ENCODE peak calls at places on chromosome 12, in nine cellular contexts. I, M, U, S, B, O, T, C and L are unnamed samples.

GRCh38 chr12:118061876-118062791 is 1.2 kb upstream of the WSB2 start:
- DNase-seq in I (peak; percentile 64), S (peak; percentile 58), M (peak; percentile 80), T (peak; percentile 49), U (peak; percentile 61), O (peak; percentile 75), C (peak; percentile 54), B (peak; percentile 35), L (peak; percentile 93)

GRCh38 chr12:93722757-93723567 is 45.8 kb downstream of the CRADD start:
- DNase-seq in O (peak; percentile 79), S (no peak), B (no peak), C (peak; percentile 22), I (peak; percentile 93), T (no peak), M (no peak), U (no peak), L (no peak)

GRCh38 chr12:109638735-109639134 is 65.1 kb downstream of the MVK start:
- DNase-seq in C (no peak), U (no peak), M (no peak), S (no peak), I (no peak), O (no peak), T (no peak), B (no peak), L (no peak)

GRCh38 chr12:52924764-52925716 is 20.2 kb upstream of the KRT8 start:
- DNase-seq in M (peak; percentile 26), O (peak; percentile 86), B (no peak), I (peak; percentile 94), S (peak; percentile 93), C (peak; percentile 99), U (peak; percentile 12), T (peak; percentile 91), L (peak; percentile 92)

GRCh38 chr12:64665506-64665905 is 55.2 kb downstream of the RASSF3 start:
- DNase-seq in M (peak; percentile 61), I (no peak), T (peak; percentile 68), U (no peak), S (no peak), B (no peak), C (peak; percentile 18), O (no peak), L (no peak)

GRCh38 chr12:57214398-57214781 is 2.2 kb upstream of the NXPH4 start:
- DNase-seq in O (peak; percentile 75), U (peak; percentile 54), S (peak; percentile 50), I (no peak), T (peak; percentile 49), M (peak; percentile 91), C (no peak), B (peak; percentile 65), L (no peak)

GRCh38 chr12:52003591-52003990 is 3.2 kb upstream of the TAMALIN start:
- DNase-seq in I (no peak), T (no peak), U (no peak), B (no peak), O (no peak), C (no peak), S (no peak), M (no peak), L (no peak)

GRCh38 chr12:29282452-29282851 is 98.5 kb downstream of the ERGIC2 start:
- DNase-seq in M (no peak), O (no peak), C (peak; percentile 41), I (no peak), T (peak; percentile 58), U (no peak), B (no peak), S (no peak), L (no peak)

GRCh38 chr12:14853966-14854365 is 10.6 kb upstream of the ART4 start:
- DNase-seq in C (no peak), T (no peak), S (no peak), M (no peak), I (no peak), B (no peak), O (peak; percentile 36), U (no peak), L (no peak)

GRCh38 chr12:49364989-49365388 is 2.3 kb upstream of the SPATS2 start:
- DNase-seq in T (peak; percentile 72), S (peak; percentile 90), U (peak; percentile 88), M (no peak), I (no peak), C (peak; percentile 82), B (no peak), O (peak; percentile 86), L (peak; percentile 91)

GRCh38 chr12:112347521-112347920 is 34.7 kb downstream of the HECTD4 start:
- DNase-seq in I (no peak), B (no peak), C (peak; percentile 93), U (peak; percentile 90), M (no peak), T (no peak), O (peak; percentile 79), S (peak; percentile 99), L (peak; percentile 48)

GRCh38 chr12:112842441-112842840 is 50.9 kb downstream of the RPH3A start:
- DNase-seq in O (no peak), T (no peak), C (no peak), I (no peak), M (no peak), B (no peak), U (no peak), S (no peak), L (no peak)

GRCh38 chr12:93242154-93242958 is 135.4 kb upstream of the NUDT4 start:
- DNase-seq in B (no peak), T (no peak), U (peak; percentile 61), I (no peak), O (no peak), M (no peak), C (no peak), S (no peak), L (no peak)

GRCh38 chr12:116520801-116521471 is 38.2 kb upstream of the MAP1LC3B2 start:
- DNase-seq in S (peak; percentile 33), C (peak; percentile 84), U (peak; percentile 28), M (no peak), B (no peak), I (no peak), O (peak; percentile 89), T (peak; percentile 29), L (no peak)

DNA sequence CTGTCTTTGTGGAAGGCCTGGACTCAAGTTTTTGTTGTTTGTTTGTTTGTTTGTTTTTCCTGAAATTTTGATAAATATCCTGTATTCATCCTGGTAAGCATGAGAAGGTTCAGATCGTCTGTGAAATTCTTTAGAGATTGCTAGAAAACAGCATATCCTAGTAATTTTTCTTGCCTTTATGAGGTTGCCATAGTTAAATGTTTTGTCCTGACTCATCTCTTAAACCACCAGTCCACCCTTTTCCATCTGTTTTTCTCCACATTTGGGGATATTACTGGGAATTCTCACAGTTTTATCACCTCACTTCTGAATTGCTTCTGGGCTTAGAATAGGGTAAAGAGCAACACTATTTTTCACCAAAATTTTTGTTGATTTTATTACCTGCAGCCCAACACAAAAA is 248.3 kb downstream of the FBXL14 start:
- DNase-seq in C (peak; percentile 40), T (no peak), M (no peak), B (no peak), O (peak; percentile 66), I (no peak), S (peak; percentile 62), U (peak; percentile 41), L (peak; percentile 78)
- H3K9me3 ChIP-seq in C (no peaks in the 10 kb centered on the region), T (no peaks in the 10 kb centered on the region), M (no peaks in the 10 kb centered on the region), B (no peaks in the 10 kb centered on the region), O (no peaks in the 10 kb centered on the region), I (no peaks in the 10 kb centered on the region), S (no peaks in the 10 kb centered on the region), U (no peaks in the 10 kb centered on the region), L (no peaks in the 10 kb centered on the region)

DNA sequence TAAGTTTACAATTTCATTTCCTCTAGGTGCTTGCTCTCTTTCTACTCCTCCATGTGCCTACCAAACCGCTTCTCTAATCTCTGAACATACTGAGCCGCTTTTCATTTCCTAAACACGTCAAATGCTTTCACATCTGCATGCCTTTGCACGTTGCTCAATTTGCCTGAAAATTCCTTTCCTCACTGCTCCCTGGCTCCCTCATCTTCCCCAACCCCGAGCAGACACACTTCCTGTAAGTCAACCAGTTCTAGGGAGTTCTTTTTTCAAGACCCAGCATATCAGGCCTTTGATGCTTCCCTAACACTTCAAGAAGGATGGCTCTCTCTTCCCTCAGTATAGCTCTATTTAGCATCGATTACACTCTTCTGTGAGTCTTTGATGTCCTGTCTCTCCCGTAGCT is 50.3 kb downstream of the LMO3 start:
- DNase-seq in B (no peak), M (peak; percentile 56), C (no peak), O (peak; percentile 46), I (no peak), T (no peak), U (peak; percentile 68), S (peak; percentile 87), L (no peak)
- H3K27me3 ChIP-seq in B (no peaks in the 10 kb centered on the region), M (no peaks in the 10 kb centered on the region), C (no peaks in the 10 kb centered on the region), O (no peaks in the 10 kb centered on the region), I (no peaks in the 10 kb centered on the region), T (no peaks in the 10 kb centered on the region), U (no peaks in the 10 kb centered on the region), S (no peaks in the 10 kb centered on the region), L (no peaks in the 10 kb centered on the region)

GRCh38 chr12:95990136-95990535 is 6.0 kb downstream of the HAL start:
- DNase-seq in M (no peak), C (no peak), I (no peak), B (no peak), U (no peak), O (no peak), S (no peak), T (no peak), L (no peak)

GRCh38 chr12:95988506-95989275 is 7.5 kb downstream of the HAL start:
- DNase-seq in M (no peak), U (no peak), T (no peak), O (no peak), S (no peak), B (no peak), I (no peak), C (no peak), L (no peak)

GRCh38 chr12:95984685-95985084 is 11.5 kb downstream of the HAL start:
- DNase-seq in I (peak; percentile 37), M (no peak), C (no peak), S (no peak), O (no peak), U (no peak), B (no peak), T (no peak), L (no peak)

GRCh38 chr12:95989504-95990123 is 6.5 kb downstream of the HAL start:
- DNase-seq in M (no peak), O (no peak), T (no peak), U (no peak), B (no peak), I (no peak), C (no peak), S (no peak), L (no peak)

GRCh38 chr12:95986635-95987535 is 9.3 kb downstream of the HAL start:
- DNase-seq in T (no peak), S (no peak), C (no peak), M (peak; percentile 67), U (peak; percentile 19), O (no peak), I (no peak), B (no peak), L (no peak)
- H2AFZ ChIP-seq in T (no peak overlapping the region), S (no peak overlapping the region), C (no peak overlapping the region), M (no peak overlapping the region), U (no peak overlapping the region), O (no peak overlapping the region), I (no peak overlapping the region), B (peak overlapping the region; percentile 46), L (no peak overlapping the region)

DNA sequence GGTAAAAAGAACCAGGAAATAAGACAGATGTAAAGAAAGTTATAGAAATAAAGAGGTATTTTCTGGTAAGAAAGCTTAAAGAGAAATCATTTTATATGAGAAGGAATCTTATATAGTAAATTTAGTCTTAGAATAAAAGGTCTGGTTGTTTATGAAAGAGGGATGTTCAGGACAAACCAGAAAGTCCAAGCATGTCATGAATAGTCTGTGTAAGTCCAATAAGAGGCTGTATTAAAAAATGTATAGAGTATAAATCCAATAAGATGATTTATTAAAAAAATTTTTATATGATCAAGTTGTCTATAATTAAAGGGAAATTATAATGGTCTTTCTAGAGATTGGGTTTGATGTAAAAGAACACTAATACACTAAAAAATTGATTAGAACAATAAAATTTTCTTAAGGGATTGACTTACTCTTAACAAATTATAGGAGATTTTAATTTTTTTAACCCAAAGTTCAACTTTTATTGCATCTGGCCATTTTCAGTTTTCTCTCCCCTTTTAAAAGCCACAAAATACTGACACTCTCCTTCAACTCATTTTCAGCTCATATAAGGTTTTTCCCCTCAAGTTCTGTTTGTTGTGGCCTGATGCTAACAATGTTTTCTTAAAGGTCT is 35.1 kb downstream of the ST8SIA1 start:
- DNase-seq in U (peak; percentile 28), C (no peak), O (no peak), S (no peak), M (no peak), B (peak; percentile 20), I (no peak), T (no peak), L (no peak)
- H3K9me3 ChIP-seq in U (no peaks in the 10 kb centered on the region), C (peaks cover 12% of the 10 kb centered on the region), O (no peaks in the 10 kb centered on the region), S (peaks cover 13% of the 10 kb centered on the region), M (peaks cover 15% of the 10 kb centered on the region), B (peaks cover 10% of the 10 kb centered on the region), I (peaks cover 20% of the 10 kb centered on the region), T (no peaks in the 10 kb centered on the region), L (no peaks in the 10 kb centered on the region)